ENCODE peak calls at places on chromosomes 1 and 21, in six cellular contexts. One of them, this sample, is unnamed.

GRCh38 chr1:165439287-165439686 is 5.6 kb downstream of the RXRG start:
- DNase-seq in small intestine: no peak
- DNase-seq in GM23338: peak
- DNase-seq in prostate gland: no peak
- DNase-seq in brain microvascular endothelial cell: no peak
- DNase-seq in AG04450: no peak
- DNase-seq in this sample: no peak

GRCh38 chr1:110355321-110355720 is 16.1 kb downstream of the RBM15 start:
- DNase-seq in small intestine: no peak
- DNase-seq in GM23338: no peak
- DNase-seq in prostate gland: no peak
- DNase-seq in brain microvascular endothelial cell: no peak
- DNase-seq in AG04450: no peak
- DNase-seq in this sample: no peak

GRCh38 chr1:240608707-240609106 is 3.2 kb downstream of the GREM2 start:
- DNase-seq in small intestine: no peak
- DNase-seq in GM23338: peak
- DNase-seq in prostate gland: no peak
- DNase-seq in brain microvascular endothelial cell: peak
- DNase-seq in AG04450: no peak
- DNase-seq in this sample: no peak

GRCh38 chr1:96721382-96722160 is at the start of gene PTBP2:
- DNase-seq in small intestine: peak
- DNase-seq in GM23338: peak
- DNase-seq in prostate gland: peak
- DNase-seq in brain microvascular endothelial cell: peak
- DNase-seq in AG04450: peak
- DNase-seq in this sample: no peak

GRCh38 chr1:162364498-162364897 is 12.2 kb downstream of the SPATA46 start:
- DNase-seq in small intestine: no peak
- DNase-seq in GM23338: no peak
- DNase-seq in prostate gland: no peak
- DNase-seq in brain microvascular endothelial cell: no peak
- DNase-seq in AG04450: no peak
- DNase-seq in this sample: no peak

GRCh38 chr1:10510520-10511493 is 36.1 kb downstream of the PEX14 start:
- DNase-seq in small intestine: peak
- DNase-seq in GM23338: no peak
- DNase-seq in prostate gland: no peak
- DNase-seq in brain microvascular endothelial cell: peak
- DNase-seq in AG04450: peak
- DNase-seq in this sample: peak

GRCh38 chr1:97610748-97611147 is 310.1 kb downstream of the DPYD start:
- DNase-seq in small intestine: no peak
- DNase-seq in GM23338: no peak
- DNase-seq in prostate gland: no peak
- DNase-seq in brain microvascular endothelial cell: no peak
- DNase-seq in AG04450: no peak
- DNase-seq in this sample: no peak

GRCh38 chr1:243718893-243719292 is 131.2 kb downstream of the AKT3 start:
- DNase-seq in small intestine: no peak
- DNase-seq in GM23338: no peak
- DNase-seq in prostate gland: no peak
- DNase-seq in brain microvascular endothelial cell: no peak
- DNase-seq in AG04450: peak
- DNase-seq in this sample: no peak

GRCh38 chr1:206674745-206675175 is 9.9 kb upstream of the MAPKAPK2 start:
- DNase-seq in small intestine: peak
- DNase-seq in GM23338: no peak
- DNase-seq in prostate gland: peak
- DNase-seq in brain microvascular endothelial cell: peak
- DNase-seq in AG04450: peak
- DNase-seq in this sample: peak

GRCh38 chr21:14076143-14076806 is 134.5 kb downstream of the LIPI start:
- DNase-seq in small intestine: no peak
- DNase-seq in GM23338: no peak
- DNase-seq in prostate gland: no peak
- DNase-seq in brain microvascular endothelial cell: no peak
- DNase-seq in AG04450: no peak
- DNase-seq in this sample: no peak

GRCh38 chr1:12009318-12010001 is 9.8 kb upstream of the MIIP start:
- DNase-seq in small intestine: peak
- DNase-seq in GM23338: no peak
- DNase-seq in prostate gland: no peak
- DNase-seq in brain microvascular endothelial cell: no peak
- DNase-seq in AG04450: no peak
- DNase-seq in this sample: no peak

GRCh38 chr1:115118086-115118485 is 28.8 kb upstream of the TSPAN2 start:
- DNase-seq in small intestine: no peak
- DNase-seq in GM23338: no peak
- DNase-seq in prostate gland: no peak
- DNase-seq in brain microvascular endothelial cell: no peak
- DNase-seq in AG04450: no peak
- DNase-seq in this sample: no peak

GRCh38 chr1:228374711-228375577 is 31.7 kb downstream of the TRIM11 start:
- DNase-seq in small intestine: no peak
- DNase-seq in GM23338: no peak
- DNase-seq in prostate gland: peak
- DNase-seq in brain microvascular endothelial cell: peak
- DNase-seq in AG04450: peak
- DNase-seq in this sample: no peak

GRCh38 chr1:40187399-40187798 is 26.2 kb downstream of the RLF start:
- DNase-seq in small intestine: no peak
- DNase-seq in GM23338: no peak
- DNase-seq in prostate gland: no peak
- DNase-seq in brain microvascular endothelial cell: no peak
- DNase-seq in AG04450: no peak
- DNase-seq in this sample: no peak

GRCh38 chr21:46545911-46546310 is 59.0 kb downstream of the S100B start:
- DNase-seq in small intestine: no peak
- DNase-seq in GM23338: no peak
- DNase-seq in prostate gland: no peak
- DNase-seq in brain microvascular endothelial cell: no peak
- DNase-seq in AG04450: no peak
- DNase-seq in this sample: no peak

GRCh38 chr1:111406325-111406768 is 21.2 kb downstream of the OVGP1 start:
- DNase-seq in small intestine: peak
- DNase-seq in GM23338: peak
- DNase-seq in prostate gland: peak
- DNase-seq in brain microvascular endothelial cell: no peak
- DNase-seq in AG04450: no peak
- DNase-seq in this sample: peak

DNA sequence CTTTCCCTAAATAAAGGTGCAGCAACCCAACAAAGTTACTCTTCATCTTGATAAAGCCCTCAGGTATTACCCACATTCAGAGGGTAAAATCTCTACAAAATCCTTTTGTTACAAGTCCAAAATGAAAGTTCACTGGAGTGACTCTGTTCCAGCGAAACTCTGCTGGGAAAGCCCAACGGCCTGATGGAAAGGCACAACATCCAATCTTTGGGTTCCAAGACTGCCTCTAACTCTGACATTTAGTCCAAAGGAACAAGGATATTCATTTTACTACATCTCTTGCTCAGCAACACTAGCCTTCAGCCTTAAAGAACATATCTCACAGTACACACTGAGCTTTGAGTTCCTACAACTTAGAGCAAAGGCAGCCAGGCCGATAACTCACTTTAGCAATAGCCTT is 42.1 kb downstream of the TGFBR3 start:
- DNase-seq in small intestine: no peak
- DNase-seq in GM23338: no peak
- DNase-seq in prostate gland: no peak
- DNase-seq in brain microvascular endothelial cell: no peak
- DNase-seq in AG04450: no peak
- DNase-seq in this sample: no peak
- H3K27ac ChIP-seq in small intestine: no peak
- H3K27ac ChIP-seq in GM23338: no peak
- H3K27ac ChIP-seq in prostate gland: no peak
- H3K27ac ChIP-seq in brain microvascular endothelial cell: no peak
- H3K27ac ChIP-seq in AG04450: no peak
- H3K27ac ChIP-seq in this sample: no peak

GRCh38 chr21:44984792-44985440 is 45.1 kb downstream of the SLX9 start:
- DNase-seq in small intestine: no peak
- DNase-seq in GM23338: peak
- DNase-seq in prostate gland: no peak
- DNase-seq in brain microvascular endothelial cell: no peak
- DNase-seq in AG04450: no peak
- DNase-seq in this sample: no peak

GRCh38 chr21:44983421-44984206 is 43.8 kb downstream of the SLX9 start:
- DNase-seq in small intestine: no peak
- DNase-seq in GM23338: no peak
- DNase-seq in prostate gland: no peak
- DNase-seq in brain microvascular endothelial cell: no peak
- DNase-seq in AG04450: no peak
- DNase-seq in this sample: no peak

GRCh38 chr21:44982558-44983244 is 42.9 kb downstream of the SLX9 start:
- DNase-seq in small intestine: peak
- DNase-seq in GM23338: no peak
- DNase-seq in prostate gland: no peak
- DNase-seq in brain microvascular endothelial cell: peak
- DNase-seq in AG04450: no peak
- DNase-seq in this sample: no peak

GRCh38 chr21:44985441-44986401 is 45.9 kb downstream of the SLX9 start:
- DNase-seq in small intestine: no peak
- DNase-seq in GM23338: no peak
- DNase-seq in prostate gland: no peak
- DNase-seq in brain microvascular endothelial cell: no peak
- DNase-seq in AG04450: no peak
- DNase-seq in this sample: no peak

GRCh38 chr21:44984428-44984791 is 44.6 kb downstream of the SLX9 start:
- DNase-seq in small intestine: no peak
- DNase-seq in GM23338: no peak
- DNase-seq in prostate gland: no peak
- DNase-seq in brain microvascular endothelial cell: no peak
- DNase-seq in AG04450: no peak
- DNase-seq in this sample: no peak
- H3K27ac ChIP-seq in small intestine: no peak
- H3K27ac ChIP-seq in GM23338: no peak
- H3K27ac ChIP-seq in prostate gland: no peak
- H3K27ac ChIP-seq in brain microvascular endothelial cell: no peak
- H3K27ac ChIP-seq in AG04450: no peak
- H3K27ac ChIP-seq in this sample: no peak

GRCh38 chr1:236526079-236526478 is 2.3 kb downstream of the LGALS8 start:
- DNase-seq in small intestine: no peak
- DNase-seq in GM23338: no peak
- DNase-seq in prostate gland: no peak
- DNase-seq in brain microvascular endothelial cell: no peak
- DNase-seq in AG04450: no peak
- DNase-seq in this sample: no peak

GRCh38 chr1:236522937-236523703 is 662 bp upstream of the LGALS8 start:
- DNase-seq in small intestine: peak
- DNase-seq in GM23338: peak
- DNase-seq in prostate gland: peak
- DNase-seq in brain microvascular endothelial cell: no peak
- DNase-seq in AG04450: no peak
- DNase-seq in this sample: no peak

GRCh38 chr1:236524892-236525179 is 1.1 kb downstream of the LGALS8 start:
- DNase-seq in small intestine: no peak
- DNase-seq in GM23338: no peak
- DNase-seq in prostate gland: no peak
- DNase-seq in brain microvascular endothelial cell: no peak
- DNase-seq in AG04450: no peak
- DNase-seq in this sample: no peak

GRCh38 chr1:236523704-236524141 is at the start of gene LGALS8:
- DNase-seq in small intestine: peak
- DNase-seq in GM23338: peak
- DNase-seq in prostate gland: peak
- DNase-seq in brain microvascular endothelial cell: peak
- DNase-seq in AG04450: peak
- DNase-seq in this sample: no peak

GRCh38 chr1:236524142-236524891 is 535 bp downstream of the LGALS8 start:
- DNase-seq in small intestine: peak
- DNase-seq in GM23338: peak
- DNase-seq in prostate gland: peak
- DNase-seq in brain microvascular endothelial cell: peak
- DNase-seq in AG04450: no peak
- DNase-seq in this sample: no peak
- H3K27ac ChIP-seq in small intestine: peak
- H3K27ac ChIP-seq in GM23338: no peak
- H3K27ac ChIP-seq in prostate gland: peak
- H3K27ac ChIP-seq in brain microvascular endothelial cell: peak
- H3K27ac ChIP-seq in AG04450: peak
- H3K27ac ChIP-seq in this sample: peak

GRCh38 chr1:113890816-113891215 is 3.4 kb upstream of the BCL2L15 start:
- DNase-seq in small intestine: no peak
- DNase-seq in GM23338: no peak
- DNase-seq in prostate gland: no peak
- DNase-seq in brain microvascular endothelial cell: no peak
- DNase-seq in AG04450: no peak
- DNase-seq in this sample: no peak
- H3K27ac ChIP-seq in small intestine: no peak
- H3K27ac ChIP-seq in GM23338: no peak
- H3K27ac ChIP-seq in prostate gland: no peak
- H3K27ac ChIP-seq in brain microvascular endothelial cell: no peak
- H3K27ac ChIP-seq in AG04450: no peak
- H3K27ac ChIP-seq in this sample: no peak

This sample was measured in epithelial cell of prostate.